ENCODE peak calls at places on chromosome 10, in four cellular contexts. B is spleen, S is cardiac muscle cell, Y is T follicular helper cell. A is an unnamed sample.

GRCh38 chr10:76939862-76940495 is 697.6 kb downstream of the KCNMA1 start:
- DNase-seq in B (no peak), S (no peak), Y (no peak), A (no peak)

GRCh38 chr10:118763202-118763988 is 8.6 kb upstream of the CACUL1 start:
- DNase-seq in B (no peak), S (no peak), Y (no peak), A (no peak)

GRCh38 chr10:73911553-73912004 is 647 bp downstream of the PLAU start:
- DNase-seq in B (no peak), S (no peak), Y (no peak), A (no peak)

GRCh38 chr10:86654411-86655172 is at the start of gene OPN4:
- DNase-seq in B (peak; percentile 68), S (no peak), Y (no peak), A (no peak)

GRCh38 chr10:89138755-89139154 is 68.4 kb downstream of the CH25H start:
- DNase-seq in B (no peak), S (peak; percentile 17), Y (no peak), A (no peak)

GRCh38 chr10:7409045-7409731 is 1.6 kb downstream of the SFMBT2 start:
- DNase-seq in B (peak; percentile 83), S (peak; percentile 7), Y (peak; percentile 36), A (peak; percentile 75)

GRCh38 chr10:110843031-110843430 is 28.7 kb upstream of the PDCD4 start:
- DNase-seq in B (no peak), S (no peak), Y (no peak), A (peak; percentile 70)

GRCh38 chr10:103605359-103606156 is 112.1 kb downstream of the NEURL1 start:
- DNase-seq in B (no peak), S (peak; percentile 74), Y (peak; percentile 28), A (peak; percentile 60)

GRCh38 chr10:132872658-132873057 is 69.7 kb downstream of the CFAP46 start:
- DNase-seq in B (peak; percentile 21), S (no peak), Y (no peak), A (no peak)

GRCh38 chr10:21452203-21452602 is 73.3 kb downstream of the SKIDA1 start:
- DNase-seq in B (no peak), S (peak; percentile 35), Y (no peak), A (no peak)

GRCh38 chr10:122121059-122121458 is 132.1 kb downstream of the TACC2 start:
- DNase-seq in B (no peak), S (no peak), Y (no peak), A (no peak)

GRCh38 chr10:34628174-34628802 is 186.8 kb downstream of the PARD3 start:
- DNase-seq in B (no peak), S (peak; percentile 59), Y (no peak), A (no peak)

GRCh38 chr10:60099998-60100747 is 193.8 kb upstream of the CCDC6 start:
- DNase-seq in B (no peak), S (peak; percentile 75), Y (no peak), A (no peak)

GRCh38 chr10:124339119-124339807 is 79.5 kb downstream of the OAT start:
- DNase-seq in B (peak; percentile 56), S (no peak), Y (no peak), A (no peak)

GRCh38 chr10:44261710-44262455 is 123.0 kb downstream of the CXCL12 start:
- DNase-seq in B (no peak), S (peak; percentile 79), Y (no peak), A (peak; percentile 52)

GRCh38 chr10:3820255-3820654 is 35.2 kb upstream of the KLF6 start:
- DNase-seq in B (no peak), S (peak; percentile 67), Y (no peak), A (no peak)

GRCh38 chr10:124656113-124656490 is 88.1 kb downstream of the FAM53B start:
- DNase-seq in B (peak; percentile 64), S (no peak), Y (no peak), A (no peak)

GRCh38 chr10:46526682-46527038 is 29.8 kb downstream of the GPRIN2 start:
- DNase-seq in B (peak; percentile 71), S (no peak), Y (no peak), A (peak; percentile 8)

GRCh38 chr10:29067161-29067560 is 221.7 kb upstream of the LYZL1 start:
- DNase-seq in B (no peak), S (peak; percentile 64), Y (no peak), A (no peak)

GRCh38 chr10:1643911-1644810 is 93.2 kb downstream of the ADARB2 start:
- DNase-seq in B (no peak), S (no peak), Y (no peak), A (no peak)

GRCh38 chr10:67612577-67613537 is 83.1 kb downstream of the CTNNA3 start:
- DNase-seq in B (no peak), S (peak; percentile 45), Y (peak; percentile 33), A (peak; percentile 82)

GRCh38 chr10:127071126-127071525 is 125.3 kb downstream of the INSYN2A start:
- DNase-seq in B (no peak), S (no peak), Y (no peak), A (no peak)

GRCh38 chr10:121690152-121690551 is 91.9 kb upstream of the FGFR2 start:
- DNase-seq in B (no peak), S (no peak), Y (no peak), A (no peak)

GRCh38 chr10:88525371-88526079 is 57.6 kb downstream of the RNLS start:
- DNase-seq in B (no peak), S (peak; percentile 76), Y (no peak), A (no peak)

GRCh38 chr10:103859161-103860141 is 4.1 kb upstream of the SH3PXD2A start:
- DNase-seq in B (no peak), S (peak; percentile 79), Y (no peak), A (peak; percentile 74)

GRCh38 chr10:18793951-18794350 is 134.7 kb downstream of the ARL5B start:
- DNase-seq in B (no peak), S (peak; percentile 5), Y (no peak), A (no peak)

GRCh38 chr10:6023661-6024333 is 38.4 kb downstream of the IL2RA start:
- DNase-seq in B (no peak), S (peak; percentile 12), Y (no peak), A (no peak)

A was measured in activated CD4-positive, alpha-beta memory T cell treated with anti-CD3 and anti-CD28 coated beads for 36 hours.